ENCODE peak calls at places on chromosomes 6 and 20, in six cellular contexts. E, D, Y, W, F and K are unnamed samples.

GRCh38 chr6:71347119-71347518 is 58.5 kb downstream of the OGFRL1 start:
- DNase-seq in E (no peak), D (no peak), Y (no peak), W (no peak), F (no peak), K (no peak)

GRCh38 chr6:54403096-54403495 is 94.9 kb downstream of the TINAG start:
- DNase-seq in E (no peak), D (no peak), Y (no peak), W (no peak), F (no peak), K (no peak)

GRCh38 chr6:158313989-158314388 is 1.7 kb downstream of the TULP4 start:
- DNase-seq in E (no peak), D (no peak), Y (no peak), W (no peak), F (no peak), K (no peak)

GRCh38 chr20:49717693-49718092 is 4.0 kb upstream of the B4GALT5 start:
- DNase-seq in E (no peak), D (no peak), Y (no peak), W (no peak), F (no peak), K (no peak)

GRCh38 chr20:58870293-58871014 is 17.9 kb downstream of the GNAS start:
- DNase-seq in E (peak; percentile 67), D (peak; percentile 42), Y (peak; percentile 34), W (peak; percentile 72), F (peak; percentile 60), K (peak; percentile 82)

GRCh38 chr20:6466065-6466810 is 301.2 kb upstream of the BMP2 start:
- DNase-seq in E (no peak), D (no peak), Y (no peak), W (no peak), F (peak; percentile 60), K (no peak)

GRCh38 chr6:43629505-43630300 is 639 bp upstream of the GTPBP2 start:
- DNase-seq in E (peak; percentile 87), D (peak; percentile 69), Y (peak; percentile 85), W (peak; percentile 96), F (peak; percentile 99), K (peak; percentile 97)

GRCh38 chr6:44201200-44201599 is 15.5 kb upstream of the MYMX start:
- DNase-seq in E (no peak), D (no peak), Y (no peak), W (no peak), F (no peak), K (no peak)

GRCh38 chr6:37122861-37123260 is 47.1 kb upstream of the PIM1 start:
- DNase-seq in E (no peak), D (no peak), Y (no peak), W (no peak), F (no peak), K (no peak)

GRCh38 chr6:36724514-36725385 is 27.1 kb downstream of the RAB44 start:
- DNase-seq in E (peak; percentile 62), D (no peak), Y (no peak), W (peak; percentile 68), F (peak; percentile 78), K (peak; percentile 80)

GRCh38 chr6:105591053-105591452 is 188.2 kb upstream of the PREP start:
- DNase-seq in E (no peak), D (no peak), Y (no peak), W (no peak), F (peak; percentile 49), K (no peak)

GRCh38 chr20:53081916-53082863 is 110.0 kb downstream of the TSHZ2 start:
- DNase-seq in E (peak; percentile 50), D (no peak), Y (no peak), W (no peak), F (peak; percentile 1), K (peak; percentile 25)

GRCh38 chr6:14965340-14966102 is 280.3 kb upstream of the JARID2 start:
- DNase-seq in E (no peak), D (no peak), Y (no peak), W (no peak), F (no peak), K (no peak)

GRCh38 chr6:84027340-84028183 is 6.0 kb upstream of the MRAP2 start:
- DNase-seq in E (peak; percentile 66), D (no peak), Y (no peak), W (peak; percentile 31), F (peak; percentile 13), K (peak; percentile 45)

GRCh38 chr6:45608252-45608911 is 230.6 kb upstream of the SUPT3H start:
- DNase-seq in E (no peak), D (no peak), Y (no peak), W (no peak), F (peak; percentile 58), K (no peak)

GRCh38 chr6:168050861-168051586 is 28.0 kb downstream of the FRMD1 start:
- DNase-seq in E (no peak), D (no peak), Y (no peak), W (no peak), F (peak; percentile 55), K (peak; percentile 61)

GRCh38 chr6:120652506-120652905 is 681.8 kb downstream of the TBC1D32 start:
- DNase-seq in E (no peak), D (no peak), Y (no peak), W (no peak), F (no peak), K (no peak)

GRCh38 chr6:2630891-2631458 is 119.7 kb downstream of the MYLK4 start:
- DNase-seq in E (no peak), D (no peak), Y (no peak), W (no peak), F (peak; percentile 94), K (peak; percentile 60)

GRCh38 chr6:31965700-31966099 is 6.2 kb downstream of the DXO start:
- DNase-seq in E (no peak), D (no peak), Y (no peak), W (no peak), F (no peak), K (no peak)

GRCh38 chr6:38715016-38715809 is at the start of gene DNAH8:
- DNase-seq in E (no peak), D (no peak), Y (no peak), W (no peak), F (no peak), K (peak; percentile 34)

GRCh38 chr20:45163071-45163803 is 11.5 kb upstream of the PI3 start:
- DNase-seq in E (no peak), D (no peak), Y (no peak), W (no peak), F (no peak), K (no peak)

GRCh38 chr6:5518936-5519491 is 257.7 kb downstream of the FARS2 start:
- DNase-seq in E (no peak), D (no peak), Y (no peak), W (no peak), F (no peak), K (no peak)

GRCh38 chr6:30060634-30060981 is 457 bp upstream of the POLR1H start:
- DNase-seq in E (no peak), D (no peak), Y (no peak), W (no peak), F (peak; percentile 44), K (peak; percentile 51)

GRCh38 chr6:21764989-21765388 is 171.4 kb downstream of the SOX4 start:
- DNase-seq in E (no peak), D (no peak), Y (no peak), W (no peak), F (no peak), K (no peak)

GRCh38 chr6:155260686-155261085 is 3.1 kb upstream of the CLDN20 start:
- DNase-seq in E (no peak), D (no peak), Y (no peak), W (no peak), F (no peak), K (no peak)

GRCh38 chr20:1885940-1886693 is 9.1 kb upstream of the SIRPA start:
- DNase-seq in E (no peak), D (no peak), Y (no peak), W (no peak), F (no peak), K (no peak)